ENCODE peak calls at places on chromosomes 7 and 10, in four cellular contexts. I is CD4-positive, alpha-beta T cell; P is WERI-Rb-1; K is cardiac muscle cell. Q is an unnamed sample. For H3K9me3, the result is how much of the 10 kb centered on the place peaks cover.

GRCh38 chr10:98361636-98362035 is 53.3 kb downstream of the PYROXD2 start:
- DNase-seq in I (no peak), P (peak), K (no peak), Q (no peak)

GRCh38 chr7:20598479-20599419 is 16.7 kb upstream of the ABCB5 start:
- DNase-seq in I (no peak), K (peak), P (no peak), Q (no peak)

GRCh38 chr10:124707546-124707945 is 36.6 kb downstream of the FAM53B start:
- DNase-seq in K (no peak), P (no peak), I (no peak), Q (no peak)

GRCh38 chr10:23755557-23755956 is 316.7 kb downstream of the OTUD1 start:
- DNase-seq in I (no peak), K (no peak), P (no peak), Q (no peak)

GRCh38 chr10:95295031-95295755 is 4.4 kb upstream of the PDLIM1 start:
- DNase-seq in P (peak), K (peak), I (peak), Q (peak)

GRCh38 chr7:116731019-116731388 is 59.0 kb downstream of the MET start:
- DNase-seq in P (no peak), K (no peak), I (no peak), Q (no peak)

GRCh38 chr10:119370046-119370770 is 162.8 kb downstream of the GRK5 start:
- DNase-seq in K (peak), P (no peak), I (no peak), Q (no peak)

GRCh38 chr7:38465946-38466345 is 165.2 kb downstream of the AMPH start:
- DNase-seq in K (peak), P (no peak), I (no peak), Q (no peak)

GRCh38 chr7:127620406-127621233 is 2.7 kb upstream of the PAX4 start:
- DNase-seq in I (no peak), K (no peak), P (no peak), Q (peak)

GRCh38 chr10:32415361-32415760 is 30.6 kb upstream of the CCDC7 start:
- DNase-seq in I (no peak), K (no peak), P (no peak), Q (no peak)

GRCh38 chr10:115969591-115969990 is 303.4 kb downstream of the GFRA1 start:
- DNase-seq in P (no peak), K (no peak), I (no peak), Q (no peak)

GRCh38 chr7:17392846-17393245 is 94.4 kb downstream of the AHR start:
- DNase-seq in I (no peak), P (no peak), K (peak), Q (no peak)

GRCh38 chr7:79936281-79936983 is 198.2 kb upstream of the GNAI1 start:
- DNase-seq in I (no peak), K (peak), P (no peak), Q (no peak)

GRCh38 chr7:148856035-148856881 is 27.8 kb downstream of the EZH2 start:
- DNase-seq in I (peak), P (peak), K (peak), Q (peak)

GRCh38 chr7:135342887-135343286 is 109.2 kb downstream of the STRA8 start:
- DNase-seq in I (no peak), K (peak), P (no peak), Q (no peak)

GRCh38 chr10:95172851-95173250 is 21.2 kb upstream of the ACSM6 start:
- DNase-seq in I (no peak), P (no peak), K (no peak), Q (no peak)

GRCh38 chr10:78985973-78986372 is 82.8 kb upstream of the ZMIZ1 start:
- DNase-seq in I (no peak), K (no peak), P (no peak), Q (no peak)

GRCh38 chr7:50560865-50561351 is 4.3 kb downstream of the DDC start:
- DNase-seq in I (no peak), P (peak), K (no peak), Q (peak)

GRCh38 chr7:91772100-91772794 is 108.3 kb downstream of the MTERF1 start:
- DNase-seq in I (no peak), K (peak), P (no peak), Q (no peak)

GRCh38 chr7:111532625-111533024 is 29.7 kb downstream of the IMMP2L start:
- DNase-seq in K (peak), P (no peak), I (no peak), Q (no peak)

GRCh38 chr7:114759347-114760062 is 162.4 kb upstream of the MDFIC start:
- DNase-seq in K (peak), P (no peak), I (no peak), Q (no peak)

GRCh38 chr7:97064972-97065587 is 40.4 kb upstream of the DLX5 start:
- DNase-seq in P (peak), K (peak), I (peak), Q (peak)

GRCh38 chr10:61902448-61903183 is 1.1 kb downstream of the ARID5B start:
- DNase-seq in P (peak), K (peak), I (peak), Q (peak)

GRCh38 chr10:132156382-132156781 is 30.4 kb upstream of the DPYSL4 start:
- DNase-seq in I (no peak), P (no peak), K (no peak), Q (no peak)

GRCh38 chr7:91759205-91759863 is 121.2 kb downstream of the MTERF1 start:
- DNase-seq in I (no peak), K (peak), P (no peak), Q (peak)

GRCh38 chr7:152756126-152756525 is 3.4 kb upstream of the ACTR3B start:
- DNase-seq in I (no peak), P (no peak), K (no peak), Q (no peak)

GRCh38 chr7:152762056-152762455 is 2.5 kb downstream of the ACTR3B start:
- DNase-seq in I (no peak), K (peak), P (no peak), Q (no peak)

GRCh38 chr7:152761116-152761748 is 1.7 kb downstream of the ACTR3B start:
- DNase-seq in K (no peak), I (no peak), P (no peak), Q (peak)

GRCh38 chr7:152760384-152761115 is 998 bp downstream of the ACTR3B start:
- DNase-seq in I (no peak), P (no peak), K (no peak), Q (peak)

GRCh38 chr7:152759655-152760383 is at the start of gene ACTR3B:
- DNase-seq in P (peak), K (peak), I (peak), Q (peak)
- TF ChIP-seq CTCF in P (no peak), K (no peak), I (no peak), Q (no peak)

DNA sequence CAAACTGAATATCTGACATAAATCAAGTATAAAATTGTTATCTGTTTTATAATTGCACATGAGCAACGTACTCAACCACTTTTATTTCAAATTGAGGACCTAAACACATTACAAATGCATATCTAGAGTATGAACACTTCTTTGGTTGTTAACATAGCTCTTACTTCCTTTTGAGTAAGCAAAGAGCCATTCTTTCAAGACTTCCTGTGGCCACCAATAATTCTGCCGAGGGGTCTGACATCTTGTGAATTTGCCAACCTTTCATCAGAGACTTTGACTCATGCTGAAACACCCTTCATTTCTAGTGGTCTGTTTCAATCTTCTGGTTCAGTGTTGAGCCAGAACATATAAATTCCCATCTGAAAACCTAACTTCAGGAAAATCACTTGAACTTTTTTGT is 59.4 kb downstream of the CDK14 start:
- DNase-seq in I (no peak), P (no peak), K (peak), Q (no peak)
- H3K9me3 ChIP-seq in I (under half), P (under half), K (under half), Q (under half)

GRCh38 chr7:26084418-26084817 is 67.6 kb upstream of the NFE2L3 start:
- DNase-seq in K (no peak), P (no peak), I (no peak), Q (no peak)
- TF ChIP-seq CTCF in K (no peak), P (no peak), I (no peak), Q (no peak)

DNA sequence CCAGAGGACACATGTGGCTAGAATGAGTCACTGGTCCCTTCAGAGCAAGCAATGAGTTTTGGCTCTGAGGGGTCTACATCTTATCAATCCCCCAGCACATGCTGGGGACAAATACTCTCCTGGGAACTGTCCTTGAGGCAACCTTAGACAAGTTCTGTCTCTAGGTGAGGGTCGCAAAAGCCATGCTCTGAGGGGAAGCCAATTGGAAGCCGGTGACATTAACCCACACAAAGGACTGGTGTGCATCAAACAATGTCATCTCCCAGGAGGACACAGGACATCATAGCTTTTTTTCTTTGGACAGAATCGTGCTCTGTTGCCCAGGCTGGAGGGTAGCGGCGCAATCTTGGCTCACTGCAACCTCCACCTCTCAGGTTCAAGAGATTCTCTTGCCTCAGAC is 111.6 kb upstream of the ZNF722 start:
- DNase-seq in P (no peak), I (no peak), K (no peak), Q (no peak)
- H3K9me3 ChIP-seq in P (under half), I (half or more), K (under half), Q (half or more)

GRCh38 chr7:130697791-130698190 is 11.4 kb upstream of the TSGA13 start:
- DNase-seq in K (no peak), P (no peak), I (no peak), Q (no peak)

GRCh38 chr7:130701650-130702049 is 15.3 kb upstream of the TSGA13 start:
- DNase-seq in P (no peak), I (no peak), K (no peak), Q (no peak)

GRCh38 chr7:130699686-130700085 is 13.3 kb upstream of the TSGA13 start:
- DNase-seq in I (no peak), K (no peak), P (no peak), Q (no peak)

GRCh38 chr7:130700760-130701159 is 14.4 kb upstream of the TSGA13 start:
- DNase-seq in P (no peak), I (no peak), K (no peak), Q (no peak)

DNA sequence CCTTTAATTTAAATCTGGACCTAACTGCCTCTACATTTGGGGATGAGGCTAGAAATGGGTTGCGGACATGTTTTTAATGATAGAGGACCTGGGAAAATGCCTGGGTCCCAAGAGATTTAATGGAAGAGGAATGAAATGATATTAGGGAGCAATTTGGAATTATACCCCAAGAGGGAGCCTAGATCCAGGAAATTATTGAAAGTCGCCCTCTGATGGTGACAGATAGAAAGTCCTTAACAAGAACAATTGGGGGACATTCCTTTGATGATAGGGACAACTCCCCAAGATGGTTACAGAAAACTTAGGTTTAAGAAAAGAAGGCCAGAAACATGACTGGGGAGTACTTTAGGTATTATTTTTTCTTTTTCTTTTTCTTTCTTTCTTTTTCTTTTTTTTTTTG is 9.5 kb upstream of the TSGA13 start:
- DNase-seq in P (no peak), K (peak), I (no peak), Q (no peak)
- TF ChIP-seq CTCF in P (peak), K (peak), I (no peak), Q (peak)

DNA sequence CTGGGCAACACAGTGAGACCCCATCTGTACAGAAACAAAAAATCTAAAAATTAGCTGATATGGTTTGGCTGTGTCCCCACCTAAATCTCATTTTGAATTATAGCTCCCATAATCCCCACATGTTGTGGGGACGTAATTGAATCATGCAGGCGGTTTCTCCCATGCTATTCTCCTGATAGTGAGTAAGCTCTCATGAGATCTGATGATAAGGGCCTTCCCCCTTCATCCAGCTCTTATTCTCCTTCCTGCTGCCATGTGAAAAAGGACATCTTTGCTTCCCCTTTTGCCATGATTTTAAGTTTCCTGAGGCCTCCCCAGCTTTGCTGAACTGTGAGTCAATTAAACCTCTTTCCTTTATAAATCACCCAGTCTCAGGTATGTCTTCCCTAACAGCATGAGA is 136.5 kb downstream of the SFMBT2 start:
- DNase-seq in I (no peak), K (no peak), P (no peak), Q (no peak)
- H3K9me3 ChIP-seq in I (under half), K (under half), P (under half), Q (under half)

GRCh38 chr7:144853542-144853941 is 17.7 kb upstream of the TPK1 start:
- DNase-seq in K (no peak), P (no peak), I (no peak), Q (no peak)

GRCh38 chr7:144857463-144857862 is 21.6 kb upstream of the TPK1 start:
- DNase-seq in I (no peak), P (no peak), K (no peak), Q (no peak)

GRCh38 chr7:144854839-144855424 is 19.1 kb upstream of the TPK1 start:
- DNase-seq in P (peak), K (peak), I (no peak), Q (no peak)
- TF ChIP-seq CTCF in P (peak), K (peak), I (peak), Q (peak)

DNA sequence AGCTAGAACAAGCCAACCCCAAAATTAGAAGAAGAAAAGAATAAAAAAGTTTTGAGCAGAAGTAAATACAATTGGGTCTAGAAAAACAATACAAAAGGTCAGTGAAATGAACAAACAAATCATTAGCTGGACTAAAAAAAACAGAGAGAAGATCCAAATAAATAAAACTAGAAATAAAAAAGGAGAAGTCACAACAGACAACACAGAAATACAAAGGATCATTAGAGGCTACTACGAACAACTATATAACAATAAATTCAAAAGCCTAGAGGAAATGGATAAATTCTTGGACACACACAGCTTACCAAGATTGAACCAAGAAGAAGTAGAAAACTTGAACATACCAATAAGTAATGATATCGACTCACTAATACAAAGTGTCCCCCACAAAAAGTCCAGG is 13.4 kb upstream of the ADRA2A start:
- DNase-seq in P (no peak), I (no peak), K (no peak), Q (no peak)
- H3K9me3 ChIP-seq in P (under half), I (under half), K (under half), Q (under half)

Q was measured in endodermal cell.